ENCODE peak calls at places on chromosomes 11 and 22, in eight cellular contexts. V is lower lobe of right lung, B is heart left ventricle, Z is left lung, Q is left ventricle myocardium inferior, F is esophagus squamous epithelium, D is cardiac muscle cell, P is kidney. R is an unnamed sample.

GRCh38 chr11:65489706-65490310 is 9.0 kb upstream of the MALAT1 start:
- DNase-seq in V (no peak), B (no peak), Z (no peak), Q (no peak), F (no peak), D (peak; percentile 56), P (peak; percentile 76), R (peak; percentile 54)

GRCh38 chr11:22192642-22193347 is at the start of gene ANO5:
- DNase-seq in V (peak; percentile 73), B (peak; percentile 84), Z (peak; percentile 89), Q (peak; percentile 83), F (no peak), D (peak; percentile 7), P (peak; percentile 79), R (peak; percentile 32)

GRCh38 chr11:119014209-119014924 is 3.8 kb downstream of the RPS25 start:
- DNase-seq in V (no peak), B (no peak), Z (no peak), Q (no peak), F (no peak), D (no peak), P (no peak), R (no peak)

GRCh38 chr11:20070459-20070858 is 89.8 kb downstream of the DBX1 start:
- DNase-seq in V (no peak), B (no peak), Z (no peak), Q (no peak), F (no peak), D (no peak), P (no peak), R (no peak)

GRCh38 chr11:116885951-116886629 is 48.7 kb upstream of the APOA1 start:
- DNase-seq in V (no peak), B (no peak), Z (no peak), Q (no peak), F (no peak), D (peak; percentile 41), P (no peak), R (no peak)

GRCh38 chr22:33504941-33505647 is 415.2 kb downstream of the LARGE1 start:
- DNase-seq in V (no peak), B (no peak), Z (no peak), Q (no peak), F (no peak), D (no peak), P (no peak), R (no peak)

GRCh38 chr11:125171974-125172373 is 7.4 kb downstream of the PKNOX2 start:
- DNase-seq in V (no peak), B (no peak), Z (no peak), Q (no peak), F (no peak), D (no peak), P (no peak), R (no peak)

GRCh38 chr11:125454047-125454446 is 42.0 kb downstream of the FEZ1 start:
- DNase-seq in V (no peak), B (no peak), Z (no peak), Q (no peak), F (no peak), D (no peak), P (no peak), R (no peak)

GRCh38 chr11:100857236-100858005 is 170.3 kb downstream of the ARHGAP42 start:
- DNase-seq in V (no peak), B (no peak), Z (no peak), Q (no peak), F (no peak), D (no peak), P (no peak), R (no peak)

GRCh38 chr11:95697614-95698408 is 91.8 kb downstream of the FAM76B start:
- DNase-seq in V (no peak), B (no peak), Z (no peak), Q (no peak), F (no peak), D (peak; percentile 45), P (no peak), R (no peak)

GRCh38 chr22:30733081-30733680 is 38.5 kb downstream of the OSBP2 start:
- DNase-seq in V (no peak), B (no peak), Z (no peak), Q (no peak), F (no peak), D (peak; percentile 75), P (no peak), R (no peak)

GRCh38 chr11:108135845-108136599 is 14.7 kb downstream of the ACAT1 start:
- DNase-seq in V (no peak), B (no peak), Z (no peak), Q (no peak), F (no peak), D (peak; percentile 46), P (no peak), R (no peak)

GRCh38 chr11:118142809-118143208 is 9.8 kb downstream of the SCN4B start:
- DNase-seq in V (peak; percentile 61), B (no peak), Z (no peak), Q (no peak), F (no peak), D (no peak), P (no peak), R (no peak)

GRCh38 chr11:19666951-19667350 is 45.7 kb upstream of the NAV2 start:
- DNase-seq in V (no peak), B (no peak), Z (no peak), Q (no peak), F (no peak), D (no peak), P (no peak), R (no peak)

GRCh38 chr11:32892355-32893090 is at the start of gene QSER1:
- DNase-seq in V (peak; percentile 79), B (peak; percentile 87), Z (peak; percentile 91), Q (peak; percentile 81), F (no peak), D (peak; percentile 69), P (peak; percentile 90), R (peak; percentile 50)

GRCh38 chr11:76051937-76052336 is 154.4 kb downstream of the WNT11 start:
- DNase-seq in V (no peak), B (no peak), Z (no peak), Q (no peak), F (no peak), D (no peak), P (no peak), R (no peak)

GRCh38 chr11:76054330-76054729 is 152.0 kb downstream of the WNT11 start:
- DNase-seq in V (no peak), B (no peak), Z (no peak), Q (no peak), F (no peak), D (no peak), P (no peak), R (no peak)

GRCh38 chr11:76062733-76063132 is 143.6 kb downstream of the WNT11 start:
- DNase-seq in V (no peak), B (no peak), Z (no peak), Q (no peak), F (no peak), D (no peak), P (no peak), R (no peak)

DNA sequence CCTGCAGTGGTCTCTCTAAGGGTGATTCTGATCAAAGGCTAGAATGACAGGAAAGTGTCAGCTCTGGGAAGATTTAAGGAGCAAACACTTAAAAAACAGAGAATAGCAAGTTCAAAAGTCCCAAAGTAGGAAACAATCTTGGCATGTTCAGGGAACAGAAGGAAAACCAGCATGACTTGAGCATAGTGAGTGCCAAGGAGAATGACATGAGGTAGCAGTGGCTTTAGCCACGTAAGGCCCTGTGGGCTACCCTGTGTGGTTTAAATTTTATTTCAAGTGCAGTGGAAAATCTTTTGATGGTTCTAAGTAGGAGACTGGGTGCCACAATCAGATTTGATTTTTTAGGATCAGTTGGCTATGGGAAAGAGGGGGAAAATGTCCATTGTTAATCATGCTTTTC is 149.4 kb downstream of the WNT11 start:
- DNase-seq in V (no peak), B (no peak), Z (no peak), Q (no peak), F (no peak), D (no peak), P (no peak), R (no peak)
- H3K36me3 ChIP-seq in V (no peaks in the 10 kb centered on the region), B (peaks cover 3% of the 10 kb centered on the region), Z (peaks cover 8% of the 10 kb centered on the region), Q (peaks cover 6% of the 10 kb centered on the region), F (no peaks in the 10 kb centered on the region), D (no peaks in the 10 kb centered on the region), P (no peaks in the 10 kb centered on the region), R (peaks cover 13% of the 10 kb centered on the region)

DNA sequence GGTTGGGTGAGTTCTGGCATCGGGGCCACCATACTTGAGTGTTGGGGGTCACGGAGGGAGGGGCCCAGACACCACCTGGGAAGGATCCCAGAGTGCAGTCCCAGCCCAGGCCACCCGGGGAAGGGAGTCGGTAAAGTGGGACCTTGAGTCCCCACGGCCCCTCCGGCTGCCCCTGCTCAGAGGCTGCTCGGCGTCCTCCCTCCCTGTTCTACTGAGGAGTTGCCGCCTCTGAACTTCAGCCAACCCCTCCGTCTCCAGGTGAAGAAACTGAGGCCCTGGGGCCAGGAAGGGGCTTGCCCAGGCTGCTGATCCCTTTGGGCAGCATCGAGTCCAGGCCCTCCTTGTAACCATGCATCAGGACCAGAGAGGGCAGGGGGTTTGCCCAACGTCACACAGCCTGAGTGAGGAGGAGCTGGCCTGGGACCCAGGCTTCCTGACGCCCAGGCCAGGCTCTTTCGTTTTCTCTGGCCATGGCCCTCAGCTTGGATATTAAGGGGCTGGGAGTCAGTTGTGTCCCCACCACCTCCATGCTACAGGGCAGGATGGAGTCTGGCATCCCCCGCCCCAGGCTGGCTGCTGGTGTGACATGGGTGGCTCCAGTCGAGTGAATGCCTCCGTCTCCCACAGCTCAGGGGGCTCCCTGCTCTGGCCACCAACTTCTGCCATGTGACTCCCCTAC is 1.3 kb downstream of the PARVG start:
- DNase-seq in V (no peak), B (no peak), Z (peak; percentile 75), Q (no peak), F (no peak), D (no peak), P (peak; percentile 62), R (no peak)
- H3K4me1 ChIP-seq in V (peaks cover 4% of the 10 kb centered on the region), B (no peaks in the 10 kb centered on the region), Z (no peaks in the 10 kb centered on the region), Q (no peaks in the 10 kb centered on the region), F (no peaks in the 10 kb centered on the region), D (no peaks in the 10 kb centered on the region), P (no peaks in the 10 kb centered on the region), R (no peaks in the 10 kb centered on the region)

GRCh38 chr22:37336474-37337028 is 54.2 kb downstream of the CYTH4 start:
- DNase-seq in V (no peak), B (no peak), Z (peak; percentile 24), Q (no peak), F (no peak), D (no peak), P (no peak), R (no peak)

GRCh38 chr22:37334461-37334858 is 52.2 kb downstream of the CYTH4 start:
- DNase-seq in V (no peak), B (no peak), Z (peak; percentile 62), Q (no peak), F (no peak), D (no peak), P (no peak), R (no peak)

GRCh38 chr22:37333724-37334460 is 51.6 kb downstream of the CYTH4 start:
- DNase-seq in V (no peak), B (no peak), Z (no peak), Q (no peak), F (no peak), D (no peak), P (no peak), R (no peak)

GRCh38 chr22:37335819-37336199 is 53.5 kb downstream of the CYTH4 start:
- DNase-seq in V (no peak), B (no peak), Z (peak; percentile 41), Q (no peak), F (no peak), D (no peak), P (no peak), R (no peak)

GRCh38 chr22:37334859-37335818 is 52.8 kb downstream of the CYTH4 start:
- DNase-seq in V (no peak), B (no peak), Z (peak; percentile 71), Q (no peak), F (no peak), D (peak; percentile 28), P (no peak), R (no peak)
- TF ChIP-seq CTCF in V (no peak), B (no peak), Z (no peak), Q (no peak), F (no peak), D (no peak), P (no peak), R (no peak)

GRCh38 chr11:44840085-44840478 is 110.6 kb downstream of the TP53I11 start:
- DNase-seq in V (no peak), B (no peak), Z (no peak), Q (no peak), F (no peak), D (no peak), P (peak; percentile 35), R (no peak)
- H3K36me3 ChIP-seq in V (no peaks in the 10 kb centered on the region), B (no peaks in the 10 kb centered on the region), Z (no peaks in the 10 kb centered on the region), Q (peaks cover 4% of the 10 kb centered on the region), F (no peaks in the 10 kb centered on the region), D (no peaks in the 10 kb centered on the region), P (no peaks in the 10 kb centered on the region), R (no peaks in the 10 kb centered on the region)